ENCODE peak calls at places on chromosomes 13 and 19, in five cellular contexts. I is psoas muscle, E is mucosa of descending colon, X is neural progenitor cell, H is ovary. B is an unnamed sample.

GRCh38 chr19:48403606-48404005 is 10.1 kb downstream of the GRIN2D start:
- DNase-seq in I (no peak), E (no peak), X (peak; percentile 80), H (no peak), B (peak; percentile 65)

GRCh38 chr19:33376423-33376822 is 2.9 kb downstream of the CEBPG start:
- DNase-seq in I (peak; percentile 85), E (peak; percentile 90), X (no peak), H (peak; percentile 67), B (no peak)

GRCh38 chr19:33446918-33447293 is 73.4 kb downstream of the CEBPG start:
- DNase-seq in I (peak; percentile 23), E (no peak), X (no peak), H (no peak), B (no peak)

GRCh38 chr19:30606114-30607050 is 234.2 kb downstream of the ZNF536 start:
- DNase-seq in I (no peak), E (no peak), X (no peak), H (no peak), B (no peak)

GRCh38 chr19:4636151-4636717 is 3.1 kb upstream of the TNFAIP8L1 start:
- DNase-seq in I (peak; percentile 82), E (peak; percentile 76), X (peak; percentile 88), H (peak; percentile 62), B (peak; percentile 89)

GRCh38 chr19:9986787-9987281 is 23.5 kb downstream of the COL5A3 start:
- DNase-seq in I (peak; percentile 63), E (no peak), X (peak; percentile 69), H (peak; percentile 49), B (no peak)

GRCh38 chr13:27658569-27658968 is 36.9 kb downstream of the POLR1D start:
- DNase-seq in I (no peak), E (no peak), X (no peak), H (no peak), B (no peak)

GRCh38 chr19:13195678-13196077 is 45.5 kb downstream of the IER2 start:
- DNase-seq in I (no peak), E (peak; percentile 82), X (peak; percentile 79), H (no peak), B (peak; percentile 69)

GRCh38 chr13:74136089-74136658 is 2.0 kb upstream of the KLF12 start:
- DNase-seq in I (peak; percentile 52), E (peak; percentile 69), X (no peak), H (peak; percentile 36), B (no peak)

GRCh38 chr19:42233638-42234292 is 8.6 kb downstream of the GSK3A start:
- DNase-seq in I (no peak), E (no peak), X (no peak), H (no peak), B (no peak)

GRCh38 chr19:42234364-42234763 is 8.0 kb downstream of the GSK3A start:
- DNase-seq in I (no peak), E (no peak), X (no peak), H (no peak), B (no peak)

GRCh38 chr19:42232435-42232834 is 10.0 kb downstream of the GSK3A start:
- DNase-seq in I (no peak), E (no peak), X (no peak), H (no peak), B (no peak)

GRCh38 chr19:42233106-42233505 is 9.3 kb downstream of the GSK3A start:
- DNase-seq in I (no peak), E (no peak), X (no peak), H (no peak), B (no peak)

DNA sequence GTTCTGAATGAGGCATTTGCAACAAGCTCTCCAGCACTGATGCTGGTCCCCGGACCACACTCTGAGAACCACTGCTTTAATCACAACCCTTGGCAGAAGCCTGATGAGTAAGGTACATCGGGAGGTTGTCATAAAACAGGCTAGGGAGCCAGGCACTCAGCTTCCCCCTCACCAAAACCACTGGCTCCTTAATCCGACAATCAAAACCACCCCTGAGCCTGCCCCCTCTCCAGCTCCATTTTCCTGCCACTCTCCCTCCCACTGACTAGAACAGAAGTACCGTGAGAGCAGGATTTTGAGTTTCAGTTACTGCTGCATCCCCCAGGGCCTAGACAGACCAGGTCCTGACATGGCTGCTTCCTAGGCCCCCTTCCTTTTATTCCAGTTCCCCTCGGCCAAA is 7.2 kb downstream of the GSK3A start:
- DNase-seq in I (no peak), E (no peak), X (no peak), H (no peak), B (no peak)
- H3K36me3 ChIP-seq in I (peaks cover 8% of the 10 kb centered on the region), E (no peaks in the 10 kb centered on the region), X (no peaks in the 10 kb centered on the region), H (no peaks in the 10 kb centered on the region), B (peaks cover 63% of the 10 kb centered on the region)

DNA sequence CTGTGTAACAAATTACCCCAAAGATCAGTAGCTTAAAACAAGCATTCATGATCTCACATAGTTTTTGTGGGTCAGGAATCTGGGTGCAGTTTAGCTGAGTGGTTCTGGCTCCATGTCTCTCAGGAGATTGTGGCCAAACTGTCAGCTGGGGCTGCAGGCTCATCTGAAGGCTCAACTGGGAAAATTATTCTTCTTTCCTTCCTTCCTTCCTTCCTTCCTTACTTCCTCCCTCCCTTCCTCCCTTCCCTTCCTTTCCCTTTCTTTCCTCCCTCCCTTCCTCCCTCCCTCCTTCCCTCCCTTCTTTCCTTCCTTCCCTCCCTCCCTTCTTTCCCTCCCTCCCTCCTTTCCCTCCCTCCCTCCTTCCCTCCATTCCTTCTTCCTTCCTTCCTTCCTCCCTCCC is 8.7 kb upstream of the RFX2 start:
- DNase-seq in I (no peak), E (no peak), X (no peak), H (no peak), B (no peak)
- TF ChIP-seq CTCF in I (no peak), E (no peak), X (no peak), H (no peak), B (no peak)

GRCh38 chr19:55278391-55279135 is 1.3 kb downstream of the HSPBP1 start:
- DNase-seq in I (no peak), E (no peak), X (no peak), H (no peak), B (no peak)
- H3K4me3 ChIP-seq in I (peak overlapping the region; percentile 91), E (no peak overlapping the region), X (peak overlapping the region; percentile 81), H (no peak overlapping the region), B (no peak overlapping the region)

GRCh38 chr13:52974711-52975110 is 53.9 kb upstream of the OLFM4 start:
- DNase-seq in I (no peak), E (no peak), X (no peak), H (no peak), B (no peak)
- H3K36me3 ChIP-seq in I (no peaks in the 10 kb centered on the region), E (no peaks in the 10 kb centered on the region), X (no peaks in the 10 kb centered on the region), H (no peaks in the 10 kb centered on the region), B (no peaks in the 10 kb centered on the region)

DNA sequence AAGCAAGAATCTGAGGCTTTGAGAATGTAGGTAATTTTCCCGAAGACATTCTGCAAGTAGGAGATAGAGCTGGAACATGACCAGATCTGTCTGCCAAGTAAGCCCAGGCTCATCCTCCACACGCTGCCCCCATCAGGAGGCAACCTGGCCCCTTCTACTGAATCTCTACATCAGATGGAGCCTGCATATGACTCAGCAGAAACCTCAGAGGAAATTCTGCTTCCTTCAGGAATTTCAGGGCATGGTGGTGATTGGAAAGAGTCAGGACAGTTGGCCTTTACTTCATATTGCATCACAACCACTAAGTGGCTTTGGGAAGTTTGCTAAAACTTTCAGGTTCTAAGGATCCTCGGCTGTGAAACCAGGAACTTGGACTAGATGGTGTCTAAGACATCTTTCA is 85.2 kb downstream of the LRRC63 start:
- DNase-seq in I (no peak), E (no peak), X (no peak), H (no peak), B (no peak)
- TF ChIP-seq CTCF in I (no peak), E (no peak), X (no peak), H (no peak), B (no peak)

GRCh38 chr19:51210385-51210784 is 14.5 kb upstream of the CD33 start:
- DNase-seq in I (no peak), E (no peak), X (no peak), H (no peak), B (no peak)
- H3K4me3 ChIP-seq in I (no peak overlapping the region), E (no peak overlapping the region), X (no peak overlapping the region), H (no peak overlapping the region), B (no peak overlapping the region)

GRCh38 chr13:46775385-46776065 is 21.4 kb downstream of the ESD start:
- DNase-seq in I (no peak), E (no peak), X (no peak), H (no peak), B (no peak)

GRCh38 chr13:46782066-46782465 is 14.9 kb downstream of the ESD start:
- DNase-seq in I (no peak), E (no peak), X (no peak), H (no peak), B (no peak)

GRCh38 chr13:46783504-46783903 is 13.5 kb downstream of the ESD start:
- DNase-seq in I (no peak), E (no peak), X (no peak), H (no peak), B (no peak)

GRCh38 chr13:46778095-46778494 is 18.9 kb downstream of the ESD start:
- DNase-seq in I (no peak), E (no peak), X (no peak), H (no peak), B (no peak)

DNA sequence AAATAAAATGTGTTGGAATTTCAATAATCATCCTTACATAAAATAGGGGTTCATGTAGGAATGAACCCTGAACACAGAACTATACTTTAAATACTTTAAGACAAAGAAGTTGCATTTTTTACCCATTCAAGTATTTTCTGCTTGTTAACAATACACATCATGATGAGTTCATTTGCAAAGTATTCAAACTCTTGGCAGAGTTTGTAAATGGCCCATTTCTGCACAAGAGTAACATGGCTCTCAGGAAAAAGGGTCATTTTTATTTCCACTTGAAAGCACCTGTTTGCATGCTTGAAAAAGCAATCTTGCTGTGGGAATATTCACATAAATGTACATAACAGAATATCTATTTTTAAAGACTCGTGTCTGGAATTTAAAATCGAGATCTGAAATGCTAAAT is 18.1 kb downstream of the ESD start:
- DNase-seq in I (no peak), E (no peak), X (no peak), H (no peak), B (no peak)
- H3K36me3 ChIP-seq in I (peaks cover 4% of the 10 kb centered on the region), E (no peaks in the 10 kb centered on the region), X (peaks cover 27% of the 10 kb centered on the region), H (no peaks in the 10 kb centered on the region), B (peaks cover 41% of the 10 kb centered on the region)